ENCODE peak calls at places on chromosomes 13 and 19, in nine cellular contexts. G is AG09319, H is HFF-Myc, F is body of pancreas, P is foreskin fibroblast, D is fibroblast of pulmonary artery, T is omental fat pad, K is osteocyte, U is Calu3. V is an unnamed sample.

GRCh38 chr13:30698023-30698422 is 37.3 kb upstream of the ALOX5AP start:
- DNase-seq in P (peak), T (no peak), K (no peak), D (peak), U (no peak), H (no peak), F (no peak), G (peak), V (no peak)

GRCh38 chr19:16336571-16336970 is 11.9 kb downstream of the KLF2 start:
- DNase-seq in K (no peak), G (no peak), U (no peak), D (no peak), P (peak), H (no peak), T (no peak), F (no peak), V (no peak)

GRCh38 chr19:37997911-37998344 is 90.9 kb downstream of the SIPA1L3 start:
- DNase-seq in H (peak), G (peak), T (no peak), K (no peak), F (no peak), P (peak), D (peak), U (peak), V (no peak)

GRCh38 chr13:94390881-94391280 is 88.6 kb downstream of the DCT start:
- DNase-seq in K (no peak), T (no peak), F (no peak), G (no peak), P (no peak), U (no peak), D (peak), H (no peak), V (no peak)

GRCh38 chr19:43380771-43381386 is 27.4 kb downstream of the CD177 start:
- DNase-seq in U (no peak), K (no peak), G (no peak), H (no peak), D (no peak), T (no peak), F (no peak), P (no peak), V (no peak)

GRCh38 chr19:4531562-4532165 is 3.4 kb downstream of the PLIN5 start:
- DNase-seq in G (no peak), D (no peak), T (no peak), K (no peak), F (peak), U (no peak), P (no peak), H (no peak), V (no peak)

GRCh38 chr13:110572778-110573118 is 11.2 kb upstream of the RAB20 start:
- DNase-seq in D (no peak), K (no peak), U (no peak), H (no peak), F (no peak), T (no peak), G (no peak), P (no peak), V (no peak)

GRCh38 chr19:46546194-46546896 is 50.7 kb upstream of the PNMA8B start:
- DNase-seq in U (peak), H (no peak), P (peak), K (peak), T (no peak), D (peak), F (peak), G (no peak), V (no peak)

GRCh38 chr19:50333737-50334617 is 4.8 kb upstream of the KCNC3 start:
- DNase-seq in F (no peak), G (no peak), H (no peak), K (peak), D (peak), U (peak), P (peak), T (peak), V (peak)

GRCh38 chr13:94093652-94094310 is 385.7 kb downstream of the DCT start:
- DNase-seq in H (peak), F (no peak), T (no peak), D (no peak), P (peak), G (no peak), K (no peak), U (no peak), V (no peak)

GRCh38 chr13:89518289-89519077 is 1829.0 kb upstream of the MIR17HG start:
- DNase-seq in T (no peak), G (no peak), H (no peak), U (no peak), K (no peak), F (no peak), P (no peak), D (no peak), V (no peak)

GRCh38 chr13:34738251-34739170 is 203.6 kb upstream of the NBEA start:
- DNase-seq in H (no peak), P (no peak), U (no peak), F (no peak), K (no peak), G (no peak), D (peak), T (no peak), V (no peak)

GRCh38 chr19:10408511-10409291 is 5.4 kb upstream of the CDC37 start:
- DNase-seq in G (no peak), D (no peak), K (no peak), T (no peak), U (no peak), P (no peak), H (no peak), F (peak), V (peak)

GRCh38 chr13:59744747-59745394 is 418.9 kb downstream of the DIAPH3 start:
- DNase-seq in D (no peak), P (no peak), H (no peak), G (no peak), F (no peak), K (no peak), T (no peak), U (no peak), V (no peak)

GRCh38 chr19:52590728-52591127 is 20.6 kb downstream of the ZNF701 start:
- DNase-seq in G (no peak), H (no peak), K (no peak), U (no peak), T (no peak), F (no peak), P (no peak), D (no peak), V (no peak)

GRCh38 chr19:1655131-1655981 is 2.9 kb upstream of the TCF3 start:
- DNase-seq in G (no peak), T (no peak), P (no peak), U (peak), D (no peak), H (no peak), F (no peak), K (no peak), V (peak)

GRCh38 chr13:93023929-93024328 is 202.7 kb upstream of the GPC6 start:
- DNase-seq in U (no peak), F (no peak), G (no peak), D (no peak), K (no peak), T (no peak), P (no peak), H (no peak), V (no peak)

GRCh38 chr13:109454167-109454917 is 332.0 kb downstream of the IRS2 start:
- DNase-seq in G (peak), T (no peak), K (no peak), H (no peak), D (peak), P (no peak), F (no peak), U (no peak), V (no peak)

GRCh38 chr19:32928806-32929205 is 43.0 kb downstream of the CEP89 start:
- DNase-seq in H (no peak), G (no peak), D (no peak), P (no peak), U (no peak), T (no peak), F (no peak), K (no peak), V (no peak)

GRCh38 chr13:73667756-73668155 is 466.4 kb downstream of the KLF12 start:
- DNase-seq in T (no peak), K (no peak), H (no peak), U (no peak), F (peak), G (no peak), D (peak), P (no peak), V (no peak)

GRCh38 chr13:96984061-96984508 is 10.2 kb downstream of the OXGR1 start:
- DNase-seq in K (no peak), T (no peak), H (no peak), D (peak), P (peak), G (no peak), U (peak), F (peak), V (peak)

GRCh38 chr19:18029617-18030338 is 21.8 kb downstream of the ARRDC2 start:
- DNase-seq in F (peak), G (no peak), D (peak), T (no peak), P (peak), K (no peak), H (no peak), U (peak), V (peak)

GRCh38 chr13:110284809-110285519 is 22.0 kb downstream of the COL4A1 start:
- DNase-seq in U (no peak), H (no peak), G (no peak), T (no peak), D (no peak), K (peak), P (no peak), F (no peak), V (no peak)

GRCh38 chr19:1001538-1002166 is 1.4 kb downstream of the GRIN3B start:
- DNase-seq in K (no peak), T (no peak), P (peak), G (no peak), H (no peak), U (peak), F (no peak), D (no peak), V (no peak)

GRCh38 chr13:42574435-42575311 is 721 bp downstream of the TNFSF11 start:
- DNase-seq in G (no peak), U (no peak), T (no peak), F (no peak), P (no peak), D (no peak), K (no peak), H (no peak), V (no peak)

GRCh38 chr19:56880592-56881190 is 40.2 kb upstream of the PEG3 start:
- DNase-seq in D (no peak), K (peak), H (no peak), G (no peak), P (no peak), F (no peak), U (no peak), T (no peak), V (no peak)

GRCh38 chr19:18397242-18398202 is at the start of gene LRRC25:
- DNase-seq in F (peak), G (no peak), K (no peak), P (peak), D (no peak), H (no peak), U (no peak), T (no peak), V (no peak)

GRCh38 chr13:90896022-90896421 is 451.5 kb upstream of the MIR17HG start:
- DNase-seq in D (no peak), T (no peak), P (no peak), G (no peak), F (no peak), K (no peak), U (no peak), H (no peak), V (no peak)

GRCh38 chr13:91087276-91087675 is 260.2 kb upstream of the MIR17HG start:
- DNase-seq in T (no peak), G (no peak), P (no peak), K (no peak), D (no peak), F (no peak), U (no peak), H (no peak), V (no peak)

GRCh38 chr13:44068737-44069136 is 189.0 kb downstream of the LACC1 start:
- DNase-seq in U (no peak), F (no peak), D (peak), P (peak), T (no peak), K (no peak), G (peak), H (no peak), V (no peak)

GRCh38 chr19:1962674-1963073 is 21.7 kb downstream of the CSNK1G2 start:
- DNase-seq in K (no peak), T (no peak), G (no peak), U (no peak), H (no peak), F (no peak), P (no peak), D (no peak), V (no peak)

GRCh38 chr13:114230117-114230516 is 4.6 kb upstream of the CDC16 start:
- DNase-seq in D (no peak), H (no peak), F (no peak), K (no peak), T (no peak), P (peak), G (no peak), U (no peak), V (no peak)

GRCh38 chr19:40603071-40603718 is 2.0 kb downstream of the LTBP4 start:
- DNase-seq in D (peak), F (no peak), U (no peak), H (no peak), K (no peak), P (no peak), G (no peak), T (no peak), V (no peak)
- TF ChIP-seq CTCF in D (peak), F (no peak), U (no peak), H (no peak), K (peak), P (peak), G (peak), T (no peak), V (no peak)

GRCh38 chr13:101614491-101614890 is 162.0 kb downstream of the ITGBL1 start:
- DNase-seq in T (no peak), F (no peak), G (no peak), U (no peak), D (no peak), K (no peak), P (no peak), H (no peak), V (no peak)
- TF ChIP-seq CTCF in T (no peak), F (no peak), G (no peak), U (no peak), D (no peak), K (no peak), P (no peak), H (no peak), V (no peak)

DNA sequence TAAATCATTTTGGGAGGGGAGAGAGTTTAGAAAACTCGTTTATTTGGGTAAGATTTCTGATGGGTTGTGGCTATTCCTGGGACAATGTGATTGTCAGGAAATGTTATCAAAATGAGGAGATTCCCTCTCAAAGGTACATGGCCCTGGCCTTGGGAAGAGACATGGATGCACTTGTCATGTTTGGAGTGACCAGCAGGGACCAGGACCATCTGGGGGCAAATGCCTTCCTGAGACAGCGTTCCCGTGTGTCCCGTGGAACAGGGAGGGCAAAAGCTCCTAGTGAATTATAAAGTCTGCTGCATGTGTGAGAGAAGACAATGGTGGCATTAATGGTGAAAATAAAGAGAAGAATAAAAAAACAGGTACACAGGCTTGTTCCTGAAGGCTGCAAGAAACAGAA is 317.3 kb downstream of the ZNF536 start:
- DNase-seq in P (no peak), D (no peak), G (no peak), T (no peak), H (no peak), F (no peak), K (no peak), U (no peak), V (no peak)
- TF ChIP-seq CTCF in P (no peak), D (no peak), G (no peak), T (no peak), H (no peak), F (no peak), K (no peak), U (no peak), V (no peak)

GRCh38 chr13:64154514-64154913 is 2738.9 kb upstream of the PCDH20 start:
- DNase-seq in U (no peak), P (peak), G (no peak), H (peak), D (peak), T (no peak), K (no peak), F (no peak), V (no peak)
- TF ChIP-seq CTCF in U (no peak), P (no peak), G (no peak), H (no peak), D (peak), T (no peak), K (peak), F (no peak), V (no peak)

DNA sequence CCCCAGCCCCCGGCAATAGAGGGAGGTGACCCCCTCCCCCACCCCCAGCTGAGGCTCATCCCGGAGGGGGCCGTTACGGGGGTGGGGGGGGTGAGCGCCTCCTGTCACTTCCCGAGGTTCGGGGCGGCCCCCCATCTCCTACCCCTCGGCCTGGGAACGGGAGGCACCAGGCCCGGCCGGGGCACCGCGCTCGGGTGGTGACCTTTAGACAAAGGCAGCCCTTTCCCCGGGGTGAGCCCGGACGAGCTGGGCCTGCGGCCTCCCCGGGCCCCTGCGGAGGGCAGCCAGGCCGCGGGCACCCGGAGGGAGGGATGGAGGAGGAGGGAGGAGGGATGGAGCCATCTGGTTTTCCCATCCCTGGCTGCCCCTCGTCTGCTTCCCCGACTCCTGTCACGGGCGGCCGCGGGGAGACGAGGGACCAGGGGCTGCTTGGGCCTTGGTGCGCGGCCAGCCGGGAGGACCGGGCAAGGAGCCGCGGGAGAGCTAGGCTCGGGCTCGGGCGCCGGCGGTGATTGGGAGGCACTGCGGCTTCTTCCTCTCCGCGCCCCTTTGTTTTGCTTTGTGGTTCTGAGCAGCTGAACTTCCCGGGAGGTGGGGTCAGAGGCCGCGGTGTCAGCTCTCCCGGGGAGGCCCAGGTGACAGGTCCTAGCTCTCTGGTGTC is 1.1 kb downstream of the BICRA start:
- DNase-seq in G (no peak), T (no peak), H (no peak), U (peak), D (peak), K (peak), F (peak), P (peak), V (peak)
- TF ChIP-seq CTCF in G (no peak), T (no peak), H (no peak), U (no peak), D (no peak), K (no peak), F (no peak), P (no peak), V (no peak)

DNA sequence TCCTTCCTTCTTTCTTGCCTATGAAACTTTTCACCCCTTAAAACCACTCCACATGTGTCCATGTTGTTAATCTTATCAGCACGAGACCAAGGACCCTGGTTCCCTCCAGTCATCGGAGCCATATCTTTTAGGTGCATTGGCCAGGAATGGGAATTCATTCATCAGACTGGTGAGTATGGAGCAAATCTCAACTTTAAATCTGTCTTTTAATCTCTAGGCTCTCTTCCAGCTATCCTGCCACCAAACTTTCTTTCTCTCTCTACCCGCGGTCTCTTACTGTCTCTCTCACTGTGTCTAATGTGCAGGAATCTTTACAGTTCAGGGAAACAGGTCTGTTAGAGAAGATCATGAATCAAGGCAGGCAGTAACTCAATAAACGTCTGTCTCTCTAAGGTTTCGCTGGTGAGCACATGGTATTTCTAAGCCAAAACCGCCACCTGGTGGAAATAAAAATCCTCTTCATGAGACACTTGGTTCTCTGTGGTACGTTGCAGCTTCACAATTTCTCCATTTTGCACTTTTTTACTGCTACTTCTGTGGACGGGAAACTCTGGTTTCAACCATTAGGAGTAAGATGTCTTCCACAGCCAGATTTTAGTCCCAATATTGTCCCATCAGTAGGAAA is 16.1 kb downstream of the LGALS16 start:
- DNase-seq in G (peak), U (peak), F (peak), D (peak), P (peak), T (no peak), H (peak), K (no peak), V (no peak)
- TF ChIP-seq CTCF in G (peak), U (peak), F (peak), D (peak), P (peak), T (no peak), H (peak), K (peak), V (peak)